ENCODE peak calls at places on chromosomes 11 and 22, in four cellular contexts. I is left kidney; V is CD8-positive, alpha-beta T cell; E is transverse colon. K is an unnamed sample.

GRCh38 chr11:117385471-117385870 is 57.8 kb downstream of the CEP164 start:
- DNase-seq in I (no peak), V (no peak), E (no peak), K (no peak)

GRCh38 chr11:91421586-91421985 is 803.0 kb upstream of the FAT3 start:
- DNase-seq in I (peak), V (no peak), E (no peak), K (no peak)

GRCh38 chr11:70517996-70518907 is 119.9 kb downstream of the CTTN start:
- DNase-seq in I (no peak), V (no peak), E (no peak), K (no peak)

GRCh38 chr11:8103909-8104308 is 22.9 kb downstream of the TUB start:
- DNase-seq in I (no peak), V (no peak), E (no peak), K (no peak)

GRCh38 chr11:12324585-12324984 is 52.8 kb upstream of the PARVA start:
- DNase-seq in I (no peak), V (no peak), E (no peak), K (no peak)

GRCh38 chr11:133860151-133860550 is 14.8 kb upstream of the SPATA19 start:
- DNase-seq in I (no peak), V (no peak), E (no peak), K (no peak)

GRCh38 chr22:23306438-23306921 is 126.2 kb downstream of the BCR start:
- DNase-seq in I (no peak), V (no peak), E (no peak), K (no peak)

GRCh38 chr11:34558211-34558610 is 44.6 kb upstream of the ELF5 start:
- DNase-seq in I (no peak), V (no peak), E (no peak), K (no peak)

GRCh38 chr11:13216019-13217006 is 61.3 kb upstream of the BMAL1 start:
- DNase-seq in I (no peak), V (no peak), E (no peak), K (peak)

GRCh38 chr11:44868021-44868420 is 82.7 kb downstream of the TP53I11 start:
- DNase-seq in I (no peak), V (no peak), E (no peak), K (no peak)

GRCh38 chr11:12245549-12245986 is 131.8 kb upstream of the PARVA start:
- DNase-seq in I (peak), V (no peak), E (no peak), K (no peak)

GRCh38 chr11:104968365-104968855 is at the start of gene CASP4:
- DNase-seq in I (peak), V (no peak), E (peak), K (no peak)

GRCh38 chr11:12771875-12772274 is 97.7 kb downstream of the TEAD1 start:
- DNase-seq in I (no peak), V (no peak), E (no peak), K (no peak)

GRCh38 chr11:272195-272930 is 5.8 kb upstream of the NLRP6 start:
- DNase-seq in I (no peak), V (no peak), E (no peak), K (no peak)

GRCh38 chr11:133955945-133956421 is 785 bp downstream of the IGSF9B start:
- DNase-seq in I (no peak), V (no peak), E (no peak), K (no peak)

GRCh38 chr11:61777234-61778090 is 14.9 kb downstream of the TMEM258 start:
- DNase-seq in I (peak), V (no peak), E (peak), K (no peak)

GRCh38 chr22:36405671-36406070 is 17.9 kb upstream of the MYH9 start:
- DNase-seq in I (peak), V (peak), E (peak), K (no peak)

GRCh38 chr11:75474878-75475766 is 42.1 kb upstream of the KLHL35 start:
- DNase-seq in I (peak), V (peak), E (peak), K (no peak)

GRCh38 chr11:2518112-2518982 is 73.5 kb downstream of the KCNQ1 start:
- DNase-seq in I (no peak), V (no peak), E (peak), K (no peak)

GRCh38 chr11:102760355-102761035 is 19.9 kb downstream of the MMP10 start:
- DNase-seq in I (no peak), V (no peak), E (no peak), K (no peak)

GRCh38 chr11:113885897-113886296 is 10.5 kb upstream of the USP28 start:
- DNase-seq in I (no peak), V (no peak), E (no peak), K (no peak)